ENCODE peak calls at places on chromosomes 13 and 19, in seven cellular contexts. One of them, this sample, is unnamed.

GRCh38 chr19:36008336-36008978 is at the start of gene SYNE4:
- DNase-seq in neural crest cell: no peak
- DNase-seq in activated B cell treated with CpG ODN at 0.5 μM for 24 hours: no peak
- DNase-seq in GM13976: no peak
- DNase-seq in AG10803: no peak
- DNase-seq in astrocyte of the spinal cord: no peak
- DNase-seq in tibial nerve: no peak
- DNase-seq in this sample: no peak

GRCh38 chr19:4181053-4181508 is 1.3 kb downstream of the SIRT6 start:
- DNase-seq in tibial nerve: no peak
- DNase-seq in GM13976: no peak
- DNase-seq in activated B cell treated with CpG ODN at 0.5 μM for 24 hours: no peak
- DNase-seq in neural crest cell: no peak
- DNase-seq in AG10803: no peak
- DNase-seq in astrocyte of the spinal cord: no peak
- DNase-seq in this sample: no peak

GRCh38 chr19:10105241-10106099 is 692 bp upstream of the PPAN start:
- DNase-seq in AG10803: no peak
- DNase-seq in astrocyte of the spinal cord: no peak
- DNase-seq in neural crest cell: no peak
- DNase-seq in tibial nerve: no peak
- DNase-seq in activated B cell treated with CpG ODN at 0.5 μM for 24 hours: no peak
- DNase-seq in GM13976: peak; percentile 74
- DNase-seq in this sample: peak; percentile 72

GRCh38 chr13:57611956-57612355 is 19.6 kb upstream of the PCDH17 start:
- DNase-seq in GM13976: no peak
- DNase-seq in activated B cell treated with CpG ODN at 0.5 μM for 24 hours: no peak
- DNase-seq in neural crest cell: no peak
- DNase-seq in tibial nerve: no peak
- DNase-seq in astrocyte of the spinal cord: no peak
- DNase-seq in AG10803: no peak
- DNase-seq in this sample: no peak

GRCh38 chr19:33505168-33505567 is 16.4 kb downstream of the PEPD start:
- DNase-seq in AG10803: no peak
- DNase-seq in GM13976: no peak
- DNase-seq in neural crest cell: no peak
- DNase-seq in astrocyte of the spinal cord: peak; percentile 20
- DNase-seq in activated B cell treated with CpG ODN at 0.5 μM for 24 hours: no peak
- DNase-seq in tibial nerve: no peak
- DNase-seq in this sample: no peak

GRCh38 chr19:50624949-50625600 is 14.6 kb downstream of the SYT3 start:
- DNase-seq in astrocyte of the spinal cord: no peak
- DNase-seq in tibial nerve: no peak
- DNase-seq in AG10803: no peak
- DNase-seq in activated B cell treated with CpG ODN at 0.5 μM for 24 hours: no peak
- DNase-seq in GM13976: peak; percentile 23
- DNase-seq in neural crest cell: no peak
- DNase-seq in this sample: no peak

GRCh38 chr19:18291590-18292459 is 10.4 kb upstream of the JUND start:
- DNase-seq in activated B cell treated with CpG ODN at 0.5 μM for 24 hours: peak; percentile 88
- DNase-seq in GM13976: peak; percentile 94
- DNase-seq in AG10803: peak; percentile 73
- DNase-seq in tibial nerve: peak; percentile 71
- DNase-seq in neural crest cell: peak; percentile 49
- DNase-seq in astrocyte of the spinal cord: peak; percentile 90
- DNase-seq in this sample: peak; percentile 91

GRCh38 chr13:60164490-60164889 is 762 bp upstream of the DIAPH3 start:
- DNase-seq in AG10803: peak; percentile 30
- DNase-seq in neural crest cell: no peak
- DNase-seq in GM13976: no peak
- DNase-seq in astrocyte of the spinal cord: no peak
- DNase-seq in activated B cell treated with CpG ODN at 0.5 μM for 24 hours: no peak
- DNase-seq in tibial nerve: no peak
- DNase-seq in this sample: no peak

GRCh38 chr13:98317573-98318171 is 140.6 kb upstream of the RNF113B start:
- DNase-seq in AG10803: no peak
- DNase-seq in activated B cell treated with CpG ODN at 0.5 μM for 24 hours: no peak
- DNase-seq in neural crest cell: no peak
- DNase-seq in astrocyte of the spinal cord: no peak
- DNase-seq in GM13976: no peak
- DNase-seq in tibial nerve: no peak
- DNase-seq in this sample: no peak

GRCh38 chr13:45107539-45107938 is 12.8 kb upstream of the GTF2F2 start:
- DNase-seq in tibial nerve: no peak
- DNase-seq in neural crest cell: no peak
- DNase-seq in AG10803: no peak
- DNase-seq in activated B cell treated with CpG ODN at 0.5 μM for 24 hours: no peak
- DNase-seq in astrocyte of the spinal cord: no peak
- DNase-seq in GM13976: no peak
- DNase-seq in this sample: no peak

GRCh38 chr13:32323912-32324311 is 8.6 kb downstream of the BRCA2 start:
- DNase-seq in tibial nerve: no peak
- DNase-seq in astrocyte of the spinal cord: peak; percentile 72
- DNase-seq in neural crest cell: no peak
- DNase-seq in activated B cell treated with CpG ODN at 0.5 μM for 24 hours: no peak
- DNase-seq in GM13976: no peak
- DNase-seq in AG10803: peak; percentile 81
- DNase-seq in this sample: no peak

GRCh38 chr13:76473552-76474134 is 412.6 kb downstream of the KCTD12 start:
- DNase-seq in neural crest cell: peak; percentile 79
- DNase-seq in astrocyte of the spinal cord: peak; percentile 81
- DNase-seq in tibial nerve: peak; percentile 59
- DNase-seq in activated B cell treated with CpG ODN at 0.5 μM for 24 hours: no peak
- DNase-seq in GM13976: peak; percentile 25
- DNase-seq in AG10803: peak; percentile 76
- DNase-seq in this sample: peak; percentile 35

GRCh38 chr13:40345654-40346372 is 320.6 kb downstream of the FOXO1 start:
- DNase-seq in tibial nerve: no peak
- DNase-seq in neural crest cell: no peak
- DNase-seq in activated B cell treated with CpG ODN at 0.5 μM for 24 hours: no peak
- DNase-seq in GM13976: no peak
- DNase-seq in astrocyte of the spinal cord: no peak
- DNase-seq in AG10803: no peak
- DNase-seq in this sample: no peak

GRCh38 chr13:51034906-51035305 is 76.2 kb downstream of the C13orf42 start:
- DNase-seq in activated B cell treated with CpG ODN at 0.5 μM for 24 hours: no peak
- DNase-seq in astrocyte of the spinal cord: no peak
- DNase-seq in tibial nerve: no peak
- DNase-seq in neural crest cell: no peak
- DNase-seq in GM13976: no peak
- DNase-seq in AG10803: no peak
- DNase-seq in this sample: no peak

DNA sequence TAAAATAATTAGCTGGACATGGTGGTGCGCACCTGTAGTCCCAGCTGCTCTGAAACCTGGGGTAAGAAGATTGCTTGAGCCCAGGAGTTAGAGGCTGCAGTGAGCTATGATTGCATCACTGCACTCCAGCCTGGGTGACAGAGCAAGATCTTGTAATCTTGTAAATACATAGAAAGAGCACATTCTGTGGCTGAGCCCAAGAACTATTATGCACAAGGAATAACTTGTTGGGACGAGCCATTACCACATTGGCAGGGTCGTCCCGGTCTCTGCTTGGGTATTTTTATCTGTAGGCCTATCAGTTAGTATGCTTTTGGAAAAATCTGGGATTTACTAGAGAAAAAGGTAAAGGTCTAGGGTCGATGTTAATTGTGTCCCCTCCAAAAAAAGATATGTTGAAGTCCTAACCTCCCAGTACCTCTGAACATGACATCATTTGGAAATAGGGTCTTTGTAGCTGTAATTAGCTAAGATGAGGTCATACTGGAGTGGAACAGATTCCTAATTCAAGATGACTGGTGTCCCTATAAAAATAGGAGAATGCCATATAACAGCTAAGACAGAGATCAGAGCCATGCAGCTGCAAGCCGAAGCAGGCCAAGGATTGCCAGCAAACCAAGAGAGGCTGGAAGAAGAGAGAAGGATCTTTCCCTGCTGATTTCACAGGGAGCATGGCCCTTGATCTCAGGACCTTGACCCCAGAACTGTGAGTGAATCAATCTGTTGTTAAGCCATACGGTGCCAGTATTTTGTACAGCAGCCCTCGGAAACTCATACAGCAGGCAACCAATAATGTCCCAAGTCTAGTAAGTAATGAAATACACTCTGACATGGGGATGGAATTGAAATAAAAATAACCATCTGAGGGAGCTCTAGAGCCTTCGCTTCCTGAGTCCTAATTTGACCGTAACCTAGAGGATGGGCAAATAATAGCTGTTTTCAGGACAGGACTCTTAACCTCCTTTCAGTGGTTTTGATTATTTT is 77.0 kb downstream of the TM9SF2 start:
- DNase-seq in tibial nerve: no peak
- DNase-seq in AG10803: peak; percentile 11
- DNase-seq in activated B cell treated with CpG ODN at 0.5 μM for 24 hours: no peak
- DNase-seq in neural crest cell: peak; percentile 40
- DNase-seq in astrocyte of the spinal cord: no peak
- DNase-seq in GM13976: no peak
- DNase-seq in this sample: no peak
- TF ChIP-seq CTCF in tibial nerve: no peak
- TF ChIP-seq CTCF in AG10803: peak; percentile 34
- TF ChIP-seq CTCF in activated B cell treated with CpG ODN at 0.5 μM for 24 hours: no peak
- TF ChIP-seq CTCF in neural crest cell: peak; percentile 17
- TF ChIP-seq CTCF in astrocyte of the spinal cord: peak; percentile 41
- TF ChIP-seq CTCF in GM13976: no peak
- TF ChIP-seq CTCF in this sample: peak; percentile 14

DNA sequence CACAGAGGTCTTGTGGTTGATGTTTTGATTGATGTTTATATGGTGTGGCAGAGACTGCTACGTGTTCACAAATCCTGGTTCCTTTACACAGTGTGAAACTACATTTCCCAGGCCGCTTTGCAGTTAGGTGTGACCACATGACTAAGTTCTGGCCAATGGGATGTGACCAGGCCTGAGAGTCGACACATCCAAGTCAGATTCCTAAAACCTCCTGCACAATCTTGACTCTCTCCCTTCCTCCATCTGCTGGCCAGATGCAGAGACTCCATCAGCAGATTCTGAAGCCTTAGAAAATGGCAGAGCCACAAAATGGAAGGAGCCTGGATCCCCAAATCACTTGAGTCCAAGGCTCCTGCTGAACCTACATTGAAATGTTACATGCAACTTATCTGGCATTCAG is 12.6 kb downstream of the CD37 start:
- DNase-seq in activated B cell treated with CpG ODN at 0.5 μM for 24 hours: no peak
- DNase-seq in GM13976: no peak
- DNase-seq in astrocyte of the spinal cord: peak; percentile 59
- DNase-seq in neural crest cell: no peak
- DNase-seq in AG10803: peak; percentile 90
- DNase-seq in tibial nerve: no peak
- DNase-seq in this sample: no peak
- TF ChIP-seq CTCF in activated B cell treated with CpG ODN at 0.5 μM for 24 hours: no peak
- TF ChIP-seq CTCF in GM13976: no peak
- TF ChIP-seq CTCF in astrocyte of the spinal cord: peak; percentile 20
- TF ChIP-seq CTCF in neural crest cell: peak; percentile 22
- TF ChIP-seq CTCF in AG10803: peak; percentile 45
- TF ChIP-seq CTCF in tibial nerve: no peak
- TF ChIP-seq CTCF in this sample: no peak

GRCh38 chr13:33931397-33931987 is 113.5 kb downstream of the RFC3 start:
- DNase-seq in GM13976: no peak
- DNase-seq in AG10803: peak; percentile 58
- DNase-seq in neural crest cell: peak; percentile 13
- DNase-seq in tibial nerve: no peak
- DNase-seq in astrocyte of the spinal cord: peak; percentile 57
- DNase-seq in activated B cell treated with CpG ODN at 0.5 μM for 24 hours: no peak
- DNase-seq in this sample: no peak
- TF ChIP-seq CTCF in GM13976: no peak
- TF ChIP-seq CTCF in AG10803: peak; percentile 65
- TF ChIP-seq CTCF in neural crest cell: peak; percentile 74
- TF ChIP-seq CTCF in tibial nerve: peak; percentile 43
- TF ChIP-seq CTCF in astrocyte of the spinal cord: peak; percentile 48
- TF ChIP-seq CTCF in activated B cell treated with CpG ODN at 0.5 μM for 24 hours: no peak
- TF ChIP-seq CTCF in this sample: peak; percentile 39

GRCh38 chr19:12090807-12091206 is 26.3 kb downstream of the ZNF844 start:
- DNase-seq in AG10803: peak; percentile 59
- DNase-seq in activated B cell treated with CpG ODN at 0.5 μM for 24 hours: peak; percentile 20
- DNase-seq in GM13976: peak; percentile 78
- DNase-seq in astrocyte of the spinal cord: peak; percentile 45
- DNase-seq in neural crest cell: peak; percentile 54
- DNase-seq in tibial nerve: no peak
- DNase-seq in this sample: peak; percentile 77
- TF ChIP-seq CTCF in AG10803: peak; percentile 65
- TF ChIP-seq CTCF in activated B cell treated with CpG ODN at 0.5 μM for 24 hours: peak; percentile 47
- TF ChIP-seq CTCF in GM13976: peak; percentile 65
- TF ChIP-seq CTCF in astrocyte of the spinal cord: peak; percentile 56
- TF ChIP-seq CTCF in neural crest cell: peak; percentile 68
- TF ChIP-seq CTCF in tibial nerve: peak; percentile 60
- TF ChIP-seq CTCF in this sample: peak; percentile 75

GRCh38 chr19:8361921-8362793 is 1.8 kb upstream of the ANGPTL4 start:
- DNase-seq in activated B cell treated with CpG ODN at 0.5 μM for 24 hours: no peak
- DNase-seq in astrocyte of the spinal cord: peak; percentile 96
- DNase-seq in neural crest cell: no peak
- DNase-seq in AG10803: peak; percentile 98
- DNase-seq in GM13976: no peak
- DNase-seq in tibial nerve: peak; percentile 86
- DNase-seq in this sample: no peak

GRCh38 chr19:8366961-8367326 is 3.0 kb downstream of the ANGPTL4 start:
- DNase-seq in astrocyte of the spinal cord: no peak
- DNase-seq in AG10803: peak; percentile 58
- DNase-seq in tibial nerve: no peak
- DNase-seq in activated B cell treated with CpG ODN at 0.5 μM for 24 hours: no peak
- DNase-seq in neural crest cell: no peak
- DNase-seq in GM13976: no peak
- DNase-seq in this sample: peak; percentile 10

GRCh38 chr19:8367327-8368001 is 3.5 kb downstream of the ANGPTL4 start:
- DNase-seq in neural crest cell: peak; percentile 32
- DNase-seq in activated B cell treated with CpG ODN at 0.5 μM for 24 hours: no peak
- DNase-seq in tibial nerve: peak; percentile 75
- DNase-seq in GM13976: no peak
- DNase-seq in AG10803: peak; percentile 98
- DNase-seq in astrocyte of the spinal cord: peak; percentile 96
- DNase-seq in this sample: peak; percentile 17

GRCh38 chr19:8366121-8366581 is 2.2 kb downstream of the ANGPTL4 start:
- DNase-seq in neural crest cell: no peak
- DNase-seq in activated B cell treated with CpG ODN at 0.5 μM for 24 hours: no peak
- DNase-seq in GM13976: peak; percentile 36
- DNase-seq in tibial nerve: no peak
- DNase-seq in astrocyte of the spinal cord: no peak
- DNase-seq in AG10803: no peak
- DNase-seq in this sample: peak; percentile 19

GRCh38 chr19:8363803-8364771 is at the start of gene ANGPTL4:
- DNase-seq in AG10803: peak; percentile 74
- DNase-seq in GM13976: peak; percentile 78
- DNase-seq in astrocyte of the spinal cord: peak; percentile 74
- DNase-seq in activated B cell treated with CpG ODN at 0.5 μM for 24 hours: no peak
- DNase-seq in neural crest cell: peak; percentile 27
- DNase-seq in tibial nerve: peak; percentile 71
- DNase-seq in this sample: peak; percentile 62
- TF ChIP-seq CTCF in AG10803: peak; percentile 36
- TF ChIP-seq CTCF in GM13976: no peak
- TF ChIP-seq CTCF in astrocyte of the spinal cord: peak; percentile 34
- TF ChIP-seq CTCF in activated B cell treated with CpG ODN at 0.5 μM for 24 hours: no peak
- TF ChIP-seq CTCF in neural crest cell: peak; percentile 25
- TF ChIP-seq CTCF in tibial nerve: no peak
- TF ChIP-seq CTCF in this sample: no peak

DNA sequence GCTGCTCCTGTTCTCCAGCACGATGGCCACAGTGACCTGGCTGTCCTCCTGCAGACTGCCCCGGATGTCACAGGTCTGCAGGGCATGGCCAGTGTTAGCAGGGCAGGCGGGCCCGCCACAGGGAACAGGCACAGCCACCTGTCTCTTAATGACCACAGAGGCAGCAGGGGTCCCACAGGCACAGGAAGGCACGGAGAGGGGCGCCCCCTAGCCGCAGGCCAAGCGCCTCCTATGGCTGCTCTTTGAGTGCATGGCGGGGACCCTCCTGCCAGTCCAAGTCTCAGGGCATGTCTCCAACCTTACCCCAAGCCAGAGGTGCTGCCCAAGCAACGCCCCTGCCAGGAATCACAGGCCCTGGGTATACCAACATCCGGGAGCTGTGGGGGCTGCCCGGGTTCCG is 14.1 kb downstream of the IZUMO4 start:
- DNase-seq in neural crest cell: no peak
- DNase-seq in AG10803: no peak
- DNase-seq in tibial nerve: no peak
- DNase-seq in GM13976: no peak
- DNase-seq in activated B cell treated with CpG ODN at 0.5 μM for 24 hours: no peak
- DNase-seq in astrocyte of the spinal cord: no peak
- DNase-seq in this sample: no peak
- TF ChIP-seq CTCF in neural crest cell: no peak
- TF ChIP-seq CTCF in AG10803: no peak
- TF ChIP-seq CTCF in tibial nerve: no peak
- TF ChIP-seq CTCF in GM13976: no peak
- TF ChIP-seq CTCF in activated B cell treated with CpG ODN at 0.5 μM for 24 hours: no peak
- TF ChIP-seq CTCF in astrocyte of the spinal cord: peak; percentile 16
- TF ChIP-seq CTCF in this sample: peak; percentile 13

This sample was measured in GM10248.